ENCODE peak calls at places on chromosomes 13 and 19, in five cellular contexts. W, F, Q, I and L are unnamed samples. For H3K4me1, the result is how much of the 10 kb centered on the place peaks cover.

GRCh38 chr19:18220632-18221275 is 5.5 kb downstream of the PDE4C start:
- DNase-seq in F (peak), I (no peak), Q (no peak), W (no peak), L (no peak)

GRCh38 chr19:2089001-2089711 is 7.0 kb downstream of the MOB3A start:
- DNase-seq in F (no peak), I (no peak), W (no peak), Q (no peak), L (no peak)

GRCh38 chr13:113832631-113833030 is 31.2 kb downstream of the GAS6 start:
- DNase-seq in F (no peak), I (no peak), W (peak), Q (no peak), L (no peak)

GRCh38 chr13:59477011-59477410 is 686.7 kb downstream of the DIAPH3 start:
- DNase-seq in F (no peak), Q (no peak), I (no peak), W (no peak), L (no peak)

GRCh38 chr13:37884674-37885073 is 15.1 kb upstream of the TRPC4 start:
- DNase-seq in W (no peak), F (no peak), Q (no peak), I (no peak), L (no peak)

GRCh38 chr13:24274452-24274971 is 34.9 kb upstream of the C1QTNF9 start:
- DNase-seq in F (no peak), W (peak), I (no peak), Q (peak), L (peak)

GRCh38 chr19:35975608-35976214 is 19.3 kb upstream of the SDHAF1 start:
- DNase-seq in I (no peak), Q (peak), F (peak), W (no peak), L (no peak)

GRCh38 chr13:99431927-99432636 is 69.2 kb upstream of the TM9SF2 start:
- DNase-seq in Q (no peak), W (no peak), F (no peak), I (no peak), L (no peak)

GRCh38 chr19:41264581-41265375 is 606 bp downstream of the HNRNPUL1 start:
- DNase-seq in I (peak), W (peak), F (peak), Q (peak), L (peak)

GRCh38 chr19:48975947-48976847 is 11.1 kb downstream of the FTL start:
- DNase-seq in Q (peak), F (peak), I (no peak), W (no peak), L (no peak)

GRCh38 chr13:19185865-19186645 is 4.4 kb upstream of the TUBA3C start:
- DNase-seq in I (no peak), W (no peak), F (no peak), Q (no peak), L (no peak)

GRCh38 chr13:57569981-57570380 is 61.6 kb upstream of the PCDH17 start:
- DNase-seq in W (no peak), Q (peak), F (no peak), I (no peak), L (no peak)

GRCh38 chr19:12789098-12789903 is 2.0 kb upstream of the JUNB start:
- DNase-seq in I (no peak), Q (no peak), W (no peak), F (peak), L (no peak)

GRCh38 chr19:5340637-5341447 is at the start of gene PTPRS:
- DNase-seq in W (peak), F (peak), Q (peak), I (peak), L (peak)

GRCh38 chr19:19805480-19805879 is 16.1 kb downstream of the ZNF506 start:
- DNase-seq in W (no peak), Q (no peak), I (no peak), F (no peak), L (no peak)

GRCh38 chr19:50717891-50718254 is 1.7 kb downstream of the SHANK1 start:
- DNase-seq in F (peak), I (no peak), W (no peak), Q (no peak), L (no peak)
- H3K4me3 ChIP-seq in F (peak), I (no peak), W (peak), Q (no peak), L (no peak)

DNA sequence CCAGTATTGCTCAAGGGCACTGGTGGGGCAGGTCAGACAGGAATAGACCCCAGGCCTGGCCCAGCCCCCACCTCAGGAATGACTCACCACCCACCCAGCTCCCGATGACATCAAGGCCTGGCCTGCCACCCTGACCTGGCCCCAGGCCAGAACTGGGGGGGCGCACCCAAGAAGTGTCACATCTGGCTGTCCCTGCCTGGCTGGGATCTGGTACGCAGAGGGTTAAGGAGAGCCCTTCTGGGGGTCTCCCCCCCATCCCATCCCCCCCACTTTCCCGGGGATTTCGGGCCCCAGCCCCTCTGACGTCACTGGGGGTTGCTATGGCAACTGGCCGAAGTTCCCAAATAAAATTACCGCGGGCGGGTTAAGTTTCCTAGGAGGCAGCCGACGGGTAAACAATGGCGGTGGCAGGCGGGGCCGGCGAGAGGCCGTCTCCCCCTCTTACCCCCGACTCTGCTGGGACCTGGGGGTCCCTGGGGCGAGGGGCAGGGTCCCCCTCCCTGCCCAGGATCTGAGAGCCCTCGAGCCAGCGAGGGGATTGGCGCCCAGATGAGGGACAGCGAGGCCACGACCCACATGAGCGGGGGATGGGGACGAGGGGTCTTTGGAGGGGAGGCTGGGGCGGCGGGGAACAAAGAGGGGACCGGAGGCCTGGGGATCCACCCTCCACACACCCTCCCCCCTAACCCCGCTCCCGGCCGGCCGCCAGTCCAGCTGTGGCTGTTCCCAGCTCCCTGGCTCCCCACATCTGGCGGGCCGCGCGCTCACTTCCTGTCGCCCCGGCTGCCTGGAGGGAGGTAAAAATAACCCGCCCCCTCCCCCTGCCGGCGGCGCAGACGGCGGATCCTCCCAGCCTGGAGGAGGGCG is 29.7 kb upstream of the NANOS3 start:
- DNase-seq in I (peak), Q (peak), W (peak), F (peak), L (peak)
- H3K4me1 ChIP-seq in I (half or more), Q (half or more), W (half or more), F (under half), L (half or more)

GRCh38 chr19:16625183-16625958 is 2.6 kb downstream of the MED26 start:
- DNase-seq in W (no peak), Q (no peak), F (no peak), I (no peak), L (no peak)
- H3K27ac ChIP-seq in W (no peak), Q (no peak), F (no peak), I (no peak), L (no peak)

DNA sequence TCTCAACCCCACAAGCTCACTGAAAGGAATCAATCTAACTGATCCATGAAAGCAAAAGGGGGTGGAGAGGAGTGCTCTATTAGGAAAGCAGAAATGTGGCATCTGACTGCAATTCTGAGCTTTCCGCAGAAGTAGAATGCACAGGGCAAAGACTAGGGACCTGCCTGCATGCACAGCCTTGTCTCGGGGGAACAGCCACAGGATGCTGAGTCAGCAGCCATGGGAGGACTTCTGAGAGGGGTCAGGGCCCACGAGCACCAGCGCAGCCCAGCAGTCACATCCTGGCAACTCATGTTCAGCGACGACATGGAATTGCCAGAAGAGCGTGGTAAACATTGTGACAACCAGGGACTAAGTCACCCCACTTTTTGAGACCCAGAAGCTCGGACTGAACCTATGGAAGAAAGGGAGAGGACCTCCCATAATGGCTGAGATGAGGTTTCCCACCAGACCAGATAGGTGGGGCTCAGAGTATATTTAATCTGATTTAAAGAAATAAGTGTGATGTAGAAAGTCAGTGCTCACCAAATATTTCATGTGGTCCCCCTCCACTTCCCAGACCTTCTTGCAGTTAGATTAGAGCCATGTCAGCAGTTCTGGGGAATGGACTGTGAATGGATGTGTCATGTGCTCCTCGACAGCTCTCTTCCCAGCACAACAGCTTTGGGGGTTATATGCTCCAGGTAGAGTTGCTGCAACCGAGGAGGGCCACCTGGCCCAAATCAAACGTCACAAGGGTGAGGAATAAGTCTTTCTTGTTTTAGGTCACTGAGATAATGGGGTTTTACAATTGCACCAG is 32.6 kb downstream of the STOML3 start:
- DNase-seq in Q (no peak), F (no peak), W (no peak), I (no peak), L (no peak)
- H3K4me3 ChIP-seq in Q (no peak), F (no peak), W (no peak), I (no peak), L (no peak)

GRCh38 chr13:27381601-27382000 is 42.8 kb upstream of the GTF3A start:
- DNase-seq in F (no peak), Q (no peak), W (no peak), I (no peak), L (no peak)
- H3K4me1 ChIP-seq in F (under half), Q (under half), W (under half), I (under half), L (under half)